ENCODE peak calls at places on chromosome 18, in four cellular contexts. E is M059J, G is amniotic stem cell, Q is upper lobe of right lung. O is an unnamed sample.

GRCh38 chr18:43661570-43661969 is 384.3 kb upstream of the SYT4 start:
- DNase-seq in Q (no peak), E (peak), G (peak), O (peak)

GRCh38 chr18:434410-434809 is 66.1 kb downstream of the COLEC12 start:
- DNase-seq in E (no peak), G (no peak), Q (no peak), O (no peak)

GRCh38 chr18:69397096-69397495 is 3.6 kb upstream of the DOK6 start:
- DNase-seq in E (peak), G (no peak), Q (no peak), O (peak)

GRCh38 chr18:76972241-76972640 is 149.9 kb downstream of the ZNF236 start:
- DNase-seq in E (no peak), G (no peak), Q (no peak), O (peak)

GRCh38 chr18:6605115-6605869 is 124.2 kb upstream of the ARHGAP28 start:
- DNase-seq in G (no peak), E (no peak), Q (no peak), O (no peak)

GRCh38 chr18:51194604-51195003 is 2.9 kb downstream of the MEX3C start:
- DNase-seq in E (no peak), Q (no peak), G (no peak), O (no peak)

GRCh38 chr18:33210575-33211189 is 229.8 kb downstream of the CCDC178 start:
- DNase-seq in Q (no peak), E (peak), G (peak), O (peak)

GRCh38 chr18:48940854-48941531 is 9.8 kb downstream of the SMAD7 start:
- DNase-seq in G (no peak), E (no peak), Q (peak), O (no peak)

GRCh38 chr18:3793545-3793944 is 343.6 kb downstream of the TGIF1 start:
- DNase-seq in G (no peak), Q (no peak), E (no peak), O (no peak)

O was measured in epithelial cell of esophagus.